ENCODE peak calls at places on chromosome 1, in ten cellular contexts. One of them, this sample, is unnamed.
A peak's percentile ranks its signal among the peaks of the same experiment; 100 is the strongest.

GRCh38 chr1:31529999-31530705 is 46.2 kb upstream of the TINAGL1 start:
- DNase-seq in WERI-Rb-1: no peak
- DNase-seq in ovary: no peak
- DNase-seq in CD8-positive, alpha-beta T cell: no peak
- DNase-seq in heart left ventricle: no peak
- DNase-seq in mammary epithelial cell: peak; percentile 57
- DNase-seq in IMR-90: peak; percentile 34
- DNase-seq in CD8-positive, alpha-beta memory T cell: no peak
- DNase-seq in psoas muscle: no peak
- DNase-seq in epithelial cell of esophagus: peak; percentile 45
- DNase-seq in this sample: peak; percentile 62

GRCh38 chr1:161849518-161849917 is 83.4 kb downstream of the ATF6 start:
- DNase-seq in WERI-Rb-1: no peak
- DNase-seq in IMR-90: peak; percentile 31
- DNase-seq in heart left ventricle: no peak
- DNase-seq in mammary epithelial cell: peak; percentile 4
- DNase-seq in CD8-positive, alpha-beta memory T cell: no peak
- DNase-seq in CD8-positive, alpha-beta T cell: no peak
- DNase-seq in psoas muscle: no peak
- DNase-seq in epithelial cell of esophagus: no peak
- DNase-seq in ovary: no peak
- DNase-seq in this sample: no peak

GRCh38 chr1:7429290-7429689 is 341.8 kb upstream of the VAMP3 start:
- DNase-seq in ovary: no peak
- DNase-seq in CD8-positive, alpha-beta memory T cell: no peak
- DNase-seq in mammary epithelial cell: no peak
- DNase-seq in psoas muscle: no peak
- DNase-seq in heart left ventricle: no peak
- DNase-seq in CD8-positive, alpha-beta T cell: no peak
- DNase-seq in IMR-90: no peak
- DNase-seq in epithelial cell of esophagus: no peak
- DNase-seq in WERI-Rb-1: no peak
- DNase-seq in this sample: no peak

GRCh38 chr1:80919426-80919825 is 881.3 kb upstream of the ADGRL2 start:
- DNase-seq in IMR-90: no peak
- DNase-seq in psoas muscle: no peak
- DNase-seq in CD8-positive, alpha-beta T cell: no peak
- DNase-seq in CD8-positive, alpha-beta memory T cell: no peak
- DNase-seq in mammary epithelial cell: no peak
- DNase-seq in WERI-Rb-1: no peak
- DNase-seq in epithelial cell of esophagus: peak; percentile 42
- DNase-seq in heart left ventricle: no peak
- DNase-seq in ovary: no peak
- DNase-seq in this sample: no peak

GRCh38 chr1:40625076-40625475 is 40.4 kb downstream of the RIMS3 start:
- DNase-seq in psoas muscle: no peak
- DNase-seq in WERI-Rb-1: peak; percentile 51
- DNase-seq in CD8-positive, alpha-beta memory T cell: peak; percentile 41
- DNase-seq in ovary: no peak
- DNase-seq in mammary epithelial cell: peak; percentile 37
- DNase-seq in CD8-positive, alpha-beta T cell: no peak
- DNase-seq in heart left ventricle: peak; percentile 27
- DNase-seq in epithelial cell of esophagus: peak; percentile 45
- DNase-seq in IMR-90: no peak
- DNase-seq in this sample: peak; percentile 30

GRCh38 chr1:150272379-150272840 is at the start of gene C1orf54:
- DNase-seq in epithelial cell of esophagus: no peak
- DNase-seq in heart left ventricle: peak; percentile 83
- DNase-seq in IMR-90: peak; percentile 72
- DNase-seq in ovary: no peak
- DNase-seq in mammary epithelial cell: no peak
- DNase-seq in WERI-Rb-1: peak; percentile 49
- DNase-seq in CD8-positive, alpha-beta memory T cell: no peak
- DNase-seq in CD8-positive, alpha-beta T cell: no peak
- DNase-seq in psoas muscle: peak; percentile 80
- DNase-seq in this sample: no peak

GRCh38 chr1:191963286-191963685 is 195.0 kb upstream of the RGS18 start:
- DNase-seq in IMR-90: peak; percentile 59
- DNase-seq in epithelial cell of esophagus: peak; percentile 6
- DNase-seq in CD8-positive, alpha-beta memory T cell: no peak
- DNase-seq in psoas muscle: no peak
- DNase-seq in CD8-positive, alpha-beta T cell: no peak
- DNase-seq in ovary: no peak
- DNase-seq in mammary epithelial cell: no peak
- DNase-seq in WERI-Rb-1: no peak
- DNase-seq in heart left ventricle: no peak
- DNase-seq in this sample: peak; percentile 0

GRCh38 chr1:157566484-157567300 is 14.4 kb upstream of the FCRL5 start:
- DNase-seq in psoas muscle: no peak
- DNase-seq in epithelial cell of esophagus: no peak
- DNase-seq in CD8-positive, alpha-beta T cell: no peak
- DNase-seq in heart left ventricle: no peak
- DNase-seq in IMR-90: no peak
- DNase-seq in mammary epithelial cell: no peak
- DNase-seq in WERI-Rb-1: no peak
- DNase-seq in ovary: no peak
- DNase-seq in CD8-positive, alpha-beta memory T cell: no peak
- DNase-seq in this sample: no peak

GRCh38 chr1:54122131-54122751 is 30.6 kb downstream of the CDCP2 start:
- DNase-seq in mammary epithelial cell: no peak
- DNase-seq in WERI-Rb-1: no peak
- DNase-seq in ovary: no peak
- DNase-seq in IMR-90: no peak
- DNase-seq in CD8-positive, alpha-beta T cell: no peak
- DNase-seq in heart left ventricle: no peak
- DNase-seq in epithelial cell of esophagus: no peak
- DNase-seq in CD8-positive, alpha-beta memory T cell: no peak
- DNase-seq in psoas muscle: no peak
- DNase-seq in this sample: no peak

GRCh38 chr1:54122992-54123391 is 29.8 kb downstream of the CDCP2 start:
- DNase-seq in psoas muscle: no peak
- DNase-seq in IMR-90: no peak
- DNase-seq in WERI-Rb-1: no peak
- DNase-seq in CD8-positive, alpha-beta T cell: no peak
- DNase-seq in heart left ventricle: no peak
- DNase-seq in mammary epithelial cell: no peak
- DNase-seq in ovary: no peak
- DNase-seq in epithelial cell of esophagus: no peak
- DNase-seq in CD8-positive, alpha-beta memory T cell: no peak
- DNase-seq in this sample: no peak

GRCh38 chr1:54120698-54121481 is 31.9 kb downstream of the CDCP2 start:
- DNase-seq in CD8-positive, alpha-beta memory T cell: no peak
- DNase-seq in CD8-positive, alpha-beta T cell: no peak
- DNase-seq in epithelial cell of esophagus: no peak
- DNase-seq in psoas muscle: no peak
- DNase-seq in mammary epithelial cell: no peak
- DNase-seq in heart left ventricle: no peak
- DNase-seq in ovary: no peak
- DNase-seq in IMR-90: no peak
- DNase-seq in WERI-Rb-1: no peak
- DNase-seq in this sample: no peak

GRCh38 chr1:54120018-54120697 is 32.6 kb downstream of the CDCP2 start:
- DNase-seq in epithelial cell of esophagus: no peak
- DNase-seq in ovary: no peak
- DNase-seq in CD8-positive, alpha-beta memory T cell: no peak
- DNase-seq in IMR-90: no peak
- DNase-seq in heart left ventricle: no peak
- DNase-seq in mammary epithelial cell: no peak
- DNase-seq in CD8-positive, alpha-beta T cell: no peak
- DNase-seq in psoas muscle: no peak
- DNase-seq in WERI-Rb-1: no peak
- DNase-seq in this sample: no peak

GRCh38 chr1:54121482-54122130 is 31.2 kb downstream of the CDCP2 start:
- DNase-seq in epithelial cell of esophagus: peak; percentile 62
- DNase-seq in ovary: peak; percentile 90
- DNase-seq in mammary epithelial cell: peak; percentile 44
- DNase-seq in psoas muscle: peak; percentile 89
- DNase-seq in IMR-90: peak; percentile 82
- DNase-seq in WERI-Rb-1: peak; percentile 89
- DNase-seq in heart left ventricle: peak; percentile 79
- DNase-seq in CD8-positive, alpha-beta T cell: peak; percentile 61
- DNase-seq in CD8-positive, alpha-beta memory T cell: peak; percentile 64
- DNase-seq in this sample: peak; percentile 43
- H3K4me3 ChIP-seq in epithelial cell of esophagus: no peak overlapping the region
- H3K4me3 ChIP-seq in ovary: no peak overlapping the region
- H3K4me3 ChIP-seq in mammary epithelial cell: peak overlapping the region; percentile 6
- H3K4me3 ChIP-seq in psoas muscle: peak overlapping the region; percentile 57
- H3K4me3 ChIP-seq in IMR-90: peak overlapping the region; percentile 13
- H3K4me3 ChIP-seq in WERI-Rb-1: peak overlapping the region; percentile 28
- H3K4me3 ChIP-seq in heart left ventricle: peak overlapping the region; percentile 17
- H3K4me3 ChIP-seq in CD8-positive, alpha-beta T cell: no peak overlapping the region
- H3K4me3 ChIP-seq in CD8-positive, alpha-beta memory T cell: no peak overlapping the region
- H3K4me3 ChIP-seq in this sample: no peak overlapping the region

GRCh38 chr1:77373702-77374101 is 91.9 kb downstream of the AK5 start:
- DNase-seq in IMR-90: no peak
- DNase-seq in mammary epithelial cell: no peak
- DNase-seq in CD8-positive, alpha-beta memory T cell: no peak
- DNase-seq in epithelial cell of esophagus: no peak
- DNase-seq in psoas muscle: no peak
- DNase-seq in heart left ventricle: no peak
- DNase-seq in CD8-positive, alpha-beta T cell: no peak
- DNase-seq in WERI-Rb-1: no peak
- DNase-seq in ovary: no peak
- DNase-seq in this sample: no peak

GRCh38 chr1:77371396-77371795 is 89.6 kb downstream of the AK5 start:
- DNase-seq in CD8-positive, alpha-beta memory T cell: no peak
- DNase-seq in heart left ventricle: no peak
- DNase-seq in WERI-Rb-1: no peak
- DNase-seq in psoas muscle: no peak
- DNase-seq in IMR-90: peak; percentile 43
- DNase-seq in mammary epithelial cell: no peak
- DNase-seq in ovary: no peak
- DNase-seq in epithelial cell of esophagus: no peak
- DNase-seq in CD8-positive, alpha-beta T cell: no peak
- DNase-seq in this sample: no peak

GRCh38 chr1:77375541-77375940 is 93.7 kb downstream of the AK5 start:
- DNase-seq in CD8-positive, alpha-beta memory T cell: no peak
- DNase-seq in WERI-Rb-1: no peak
- DNase-seq in mammary epithelial cell: no peak
- DNase-seq in psoas muscle: no peak
- DNase-seq in ovary: no peak
- DNase-seq in heart left ventricle: no peak
- DNase-seq in IMR-90: no peak
- DNase-seq in CD8-positive, alpha-beta T cell: no peak
- DNase-seq in epithelial cell of esophagus: no peak
- DNase-seq in this sample: no peak

GRCh38 chr1:77370588-77371306 is 88.9 kb downstream of the AK5 start:
- DNase-seq in WERI-Rb-1: no peak
- DNase-seq in psoas muscle: no peak
- DNase-seq in heart left ventricle: no peak
- DNase-seq in IMR-90: peak; percentile 99
- DNase-seq in ovary: no peak
- DNase-seq in CD8-positive, alpha-beta memory T cell: no peak
- DNase-seq in CD8-positive, alpha-beta T cell: no peak
- DNase-seq in mammary epithelial cell: peak; percentile 58
- DNase-seq in epithelial cell of esophagus: peak; percentile 13
- DNase-seq in this sample: peak; percentile 60

DNA sequence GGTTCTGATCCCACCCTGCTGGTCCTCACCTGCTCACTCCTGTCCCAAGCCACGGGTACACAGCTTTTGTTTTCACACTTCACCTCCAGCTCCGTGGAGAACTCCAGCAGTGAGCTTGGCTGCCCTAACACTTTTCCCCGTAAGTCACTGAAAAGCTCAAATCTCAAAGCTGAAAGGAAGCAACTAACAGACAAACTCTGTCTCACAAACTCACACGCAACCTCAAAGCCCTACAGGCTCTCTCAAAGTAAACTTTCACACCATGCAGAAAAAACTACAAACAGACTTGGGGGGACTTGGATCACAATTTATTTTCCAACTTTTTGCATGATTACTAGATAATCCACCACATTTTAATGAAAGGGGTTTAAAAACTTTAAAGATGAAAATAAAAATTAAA is 88.3 kb downstream of the AK5 start:
- DNase-seq in psoas muscle: no peak
- DNase-seq in mammary epithelial cell: no peak
- DNase-seq in IMR-90: peak; percentile 64
- DNase-seq in ovary: no peak
- DNase-seq in epithelial cell of esophagus: no peak
- DNase-seq in heart left ventricle: no peak
- DNase-seq in WERI-Rb-1: no peak
- DNase-seq in CD8-positive, alpha-beta memory T cell: no peak
- DNase-seq in CD8-positive, alpha-beta T cell: no peak
- DNase-seq in this sample: no peak
- H3K4me3 ChIP-seq in psoas muscle: no peak overlapping the region
- H3K4me3 ChIP-seq in mammary epithelial cell: no peak overlapping the region
- H3K4me3 ChIP-seq in IMR-90: no peak overlapping the region
- H3K4me3 ChIP-seq in ovary: no peak overlapping the region
- H3K4me3 ChIP-seq in epithelial cell of esophagus: no peak overlapping the region
- H3K4me3 ChIP-seq in heart left ventricle: no peak overlapping the region
- H3K4me3 ChIP-seq in WERI-Rb-1: no peak overlapping the region
- H3K4me3 ChIP-seq in CD8-positive, alpha-beta memory T cell: no peak overlapping the region
- H3K4me3 ChIP-seq in CD8-positive, alpha-beta T cell: no peak overlapping the region
- H3K4me3 ChIP-seq in this sample: no peak overlapping the region

DNA sequence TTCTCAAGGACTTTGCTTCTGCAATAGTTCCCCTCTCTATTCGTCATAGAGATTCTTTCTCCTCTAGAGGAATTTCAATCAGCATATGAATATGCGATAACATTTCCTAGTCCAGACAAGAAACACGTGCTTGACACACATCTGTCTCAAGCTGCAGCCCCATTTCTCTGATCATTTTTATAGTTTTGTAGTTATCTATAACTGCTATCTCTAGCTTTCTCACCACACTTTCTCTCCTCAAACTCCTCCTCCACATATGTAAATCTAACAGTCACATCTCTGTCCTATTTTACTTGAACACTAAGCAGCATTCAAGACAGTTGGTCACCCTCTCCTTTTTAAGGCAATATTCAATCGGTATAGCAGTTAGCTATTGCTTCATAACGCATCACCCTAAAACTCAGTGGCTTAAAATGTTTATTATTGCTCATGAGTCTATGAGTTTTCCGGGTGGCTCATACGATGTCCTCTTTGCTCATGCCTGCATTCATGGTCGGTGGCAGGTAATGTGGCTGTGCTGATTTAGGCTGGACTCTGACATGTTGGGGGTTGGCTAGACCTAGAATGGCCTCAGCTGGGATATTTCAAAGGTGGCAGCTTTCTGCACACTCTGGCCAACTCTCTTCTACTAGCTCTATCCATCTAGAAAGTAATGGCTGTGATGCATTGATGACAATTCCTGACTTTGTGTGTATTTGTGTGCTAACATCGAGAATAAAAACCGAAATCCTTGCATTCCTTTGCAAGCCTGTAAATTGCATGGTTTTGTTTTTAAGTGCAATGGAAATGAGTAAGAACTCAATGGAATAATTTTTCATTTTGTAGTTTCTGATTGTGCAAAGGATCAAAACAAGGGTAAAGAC is 20.6 kb downstream of the ATP6V1G3 start:
- DNase-seq in heart left ventricle: no peak
- DNase-seq in CD8-positive, alpha-beta memory T cell: no peak
- DNase-seq in IMR-90: no peak
- DNase-seq in ovary: no peak
- DNase-seq in CD8-positive, alpha-beta T cell: no peak
- DNase-seq in psoas muscle: no peak
- DNase-seq in WERI-Rb-1: no peak
- DNase-seq in epithelial cell of esophagus: no peak
- DNase-seq in mammary epithelial cell: no peak
- DNase-seq in this sample: no peak
- H3K4me3 ChIP-seq in heart left ventricle: no peak overlapping the region
- H3K4me3 ChIP-seq in CD8-positive, alpha-beta memory T cell: peak overlapping the region; percentile 30
- H3K4me3 ChIP-seq in IMR-90: no peak overlapping the region
- H3K4me3 ChIP-seq in ovary: no peak overlapping the region
- H3K4me3 ChIP-seq in CD8-positive, alpha-beta T cell: peak overlapping the region; percentile 11
- H3K4me3 ChIP-seq in psoas muscle: no peak overlapping the region
- H3K4me3 ChIP-seq in WERI-Rb-1: no peak overlapping the region
- H3K4me3 ChIP-seq in epithelial cell of esophagus: no peak overlapping the region
- H3K4me3 ChIP-seq in mammary epithelial cell: no peak overlapping the region
- H3K4me3 ChIP-seq in this sample: no peak overlapping the region

GRCh38 chr1:227604446-227604845 is 41.1 kb downstream of the ZNF678 start:
- DNase-seq in epithelial cell of esophagus: no peak
- DNase-seq in ovary: no peak
- DNase-seq in IMR-90: no peak
- DNase-seq in CD8-positive, alpha-beta memory T cell: no peak
- DNase-seq in CD8-positive, alpha-beta T cell: no peak
- DNase-seq in psoas muscle: no peak
- DNase-seq in mammary epithelial cell: no peak
- DNase-seq in heart left ventricle: no peak
- DNase-seq in WERI-Rb-1: no peak
- DNase-seq in this sample: no peak

GRCh38 chr1:227607336-227607898 is 44.1 kb downstream of the ZNF678 start:
- DNase-seq in WERI-Rb-1: no peak
- DNase-seq in mammary epithelial cell: no peak
- DNase-seq in CD8-positive, alpha-beta memory T cell: no peak
- DNase-seq in CD8-positive, alpha-beta T cell: no peak
- DNase-seq in heart left ventricle: no peak
- DNase-seq in ovary: no peak
- DNase-seq in epithelial cell of esophagus: no peak
- DNase-seq in psoas muscle: no peak
- DNase-seq in IMR-90: no peak
- DNase-seq in this sample: no peak

DNA sequence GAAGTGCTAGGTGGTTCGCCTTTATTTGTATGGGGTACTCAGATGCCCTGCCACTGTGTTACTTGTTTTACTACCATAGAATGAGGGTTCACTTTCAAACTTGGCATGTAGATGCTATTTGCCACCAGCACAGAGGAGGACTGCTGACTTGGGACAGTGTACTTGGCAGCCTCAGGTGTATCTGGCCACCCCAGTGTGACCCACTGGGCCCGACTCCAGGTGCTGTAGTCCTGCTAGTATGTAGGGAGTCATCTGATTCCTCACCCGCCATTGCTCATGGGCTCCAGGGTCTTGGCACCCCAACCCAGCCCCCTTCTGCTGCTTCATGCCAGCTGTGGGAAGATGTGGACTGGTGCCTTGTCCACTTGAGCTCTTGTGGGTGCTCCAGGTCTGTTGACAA is 40.0 kb downstream of the ZNF678 start:
- DNase-seq in psoas muscle: no peak
- DNase-seq in CD8-positive, alpha-beta T cell: no peak
- DNase-seq in mammary epithelial cell: no peak
- DNase-seq in ovary: no peak
- DNase-seq in CD8-positive, alpha-beta memory T cell: no peak
- DNase-seq in WERI-Rb-1: no peak
- DNase-seq in heart left ventricle: no peak
- DNase-seq in IMR-90: no peak
- DNase-seq in epithelial cell of esophagus: no peak
- DNase-seq in this sample: no peak
- H3K4me3 ChIP-seq in psoas muscle: no peak overlapping the region
- H3K4me3 ChIP-seq in CD8-positive, alpha-beta T cell: no peak overlapping the region
- H3K4me3 ChIP-seq in mammary epithelial cell: no peak overlapping the region
- H3K4me3 ChIP-seq in ovary: no peak overlapping the region
- H3K4me3 ChIP-seq in CD8-positive, alpha-beta memory T cell: no peak overlapping the region
- H3K4me3 ChIP-seq in WERI-Rb-1: no peak overlapping the region
- H3K4me3 ChIP-seq in heart left ventricle: no peak overlapping the region
- H3K4me3 ChIP-seq in IMR-90: no peak overlapping the region
- H3K4me3 ChIP-seq in epithelial cell of esophagus: no peak overlapping the region
- H3K4me3 ChIP-seq in this sample: no peak overlapping the region